ENCODE peak calls at places on chromosome 7, in four cellular contexts. P is IMR-90, M is H1, J is mesendoderm. R is an unnamed sample.

GRCh38 chr7:130699686-130700085 is 13.3 kb upstream of the TSGA13 start:
- DNase-seq in P (no peak), M (no peak), J (no peak), R (no peak)

GRCh38 chr7:139682136-139683013 is 95.4 kb downstream of the HIPK2 start:
- DNase-seq in M (no peak), P (peak; percentile 92), J (peak; percentile 84), R (no peak)

GRCh38 chr7:89238156-89238555 is 442.6 kb upstream of the TEX47 start:
- DNase-seq in J (no peak), P (peak; percentile 28), M (no peak), R (no peak)

GRCh38 chr7:100745184-100745583 is 11.8 kb downstream of the ZAN start:
- DNase-seq in M (no peak), P (peak; percentile 53), J (peak; percentile 51), R (no peak)

GRCh38 chr7:12256025-12256570 is 45.0 kb downstream of the TMEM106B start:
- DNase-seq in P (peak; percentile 8), J (no peak), M (no peak), R (no peak)

GRCh38 chr7:106501605-106502580 is 159.1 kb downstream of the CCDC71L start:
- DNase-seq in M (no peak), P (no peak), J (no peak), R (no peak)

GRCh38 chr7:101170617-101171441 is 5.5 kb upstream of the VGF start:
- DNase-seq in J (peak; percentile 1), M (no peak), P (no peak), R (peak; percentile 30)

GRCh38 chr7:66015440-66016130 is 33.6 kb upstream of the GUSB start:
- DNase-seq in P (no peak), J (no peak), M (no peak), R (no peak)

GRCh38 chr7:979886-980571 is 3.0 kb upstream of the CYP2W1 start:
- DNase-seq in P (no peak), J (no peak), M (no peak), R (no peak)

GRCh38 chr7:55100172-55100961 is 81.5 kb downstream of the EGFR start:
- DNase-seq in M (no peak), P (peak; percentile 45), J (no peak), R (no peak)

GRCh38 chr7:133859191-133859590 is 267.9 kb upstream of the LRGUK start:
- DNase-seq in J (peak; percentile 87), M (peak; percentile 21), P (no peak), R (peak; percentile 42)

GRCh38 chr7:128883622-128884549 is 21.2 kb downstream of the ATP6V1F start:
- DNase-seq in M (peak; percentile 73), P (peak; percentile 54), J (peak; percentile 83), R (peak; percentile 88)

DNA sequence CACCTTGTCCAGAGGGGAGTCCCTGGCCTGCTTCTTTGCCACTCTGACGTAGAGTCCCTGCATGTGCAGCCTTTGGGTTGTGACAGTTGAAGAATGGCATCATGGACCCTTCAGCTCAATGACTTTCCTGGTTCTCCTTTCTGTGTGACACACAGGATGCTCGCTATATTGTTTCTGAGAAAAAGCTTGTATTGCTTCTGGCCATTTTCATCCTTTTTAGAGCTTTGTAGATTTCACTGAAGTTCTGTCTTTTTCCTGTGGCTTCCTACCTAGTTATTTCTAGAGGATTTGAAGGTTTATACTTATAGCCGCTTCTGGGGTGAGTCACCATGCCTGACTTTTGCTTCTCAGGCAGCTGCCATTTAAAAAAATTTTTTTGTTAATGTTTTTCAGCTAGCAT is 27.0 kb downstream of the SND1 start:
- DNase-seq in P (peak; percentile 71), M (no peak), J (no peak), R (no peak)
- H3K4ac ChIP-seq in P (peak overlapping the region; percentile 86), M (no peak overlapping the region), J (no peak overlapping the region), R (no peak overlapping the region)

DNA sequence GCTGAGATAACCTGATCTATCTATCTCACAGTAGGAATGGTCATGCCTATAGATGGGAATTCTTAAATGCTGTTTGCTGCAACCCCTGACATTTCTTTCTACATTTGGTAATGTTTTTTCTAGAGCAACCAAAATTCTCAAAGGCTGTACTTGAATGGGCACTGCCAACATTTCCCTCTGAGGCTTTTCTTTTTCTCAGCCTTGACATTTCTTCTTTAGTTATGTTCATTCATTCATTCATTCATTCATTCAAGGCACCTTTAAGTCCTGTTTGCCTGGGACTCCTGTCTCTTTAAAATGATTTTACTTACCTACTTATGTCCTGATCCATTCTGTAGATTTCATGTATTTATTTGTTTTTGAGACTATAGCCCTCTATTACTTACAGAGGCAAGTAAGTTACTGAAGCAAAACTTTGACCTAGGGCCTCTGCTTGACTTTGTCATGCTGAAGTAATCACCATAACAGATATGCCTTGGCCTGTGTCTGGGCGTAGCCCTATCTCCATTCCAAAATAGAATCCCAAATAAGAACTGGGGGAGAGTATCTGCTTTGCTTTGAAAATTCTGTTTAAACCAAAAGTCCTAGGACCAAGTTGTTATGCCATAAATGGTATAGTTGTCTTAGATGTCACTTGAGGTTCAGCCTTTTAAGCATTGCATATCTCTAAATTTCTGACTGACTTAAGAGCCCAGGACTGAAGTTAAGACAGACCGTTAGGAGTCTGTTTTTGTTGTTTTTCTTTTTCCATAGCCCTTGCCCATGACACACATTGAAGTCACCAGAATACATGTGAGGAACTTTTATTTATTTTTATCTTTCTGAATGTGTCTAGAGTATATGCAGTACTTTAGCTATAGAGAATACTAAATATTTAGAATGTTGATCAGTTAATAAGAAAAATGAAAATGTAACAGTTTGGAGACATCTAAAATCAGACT is 59.2 kb downstream of the AKAP9 start:
- DNase-seq in M (no peak), P (no peak), J (no peak), R (no peak)
- H3K56ac ChIP-seq in M (no peak overlapping the region), P (no peak overlapping the region), J (no peak overlapping the region), R (no peak overlapping the region)

GRCh38 chr7:64035388-64035787 is 9.8 kb upstream of the ZNF727 start:
- DNase-seq in M (no peak), J (no peak), P (no peak), R (no peak)

GRCh38 chr7:64037095-64037494 is 8.1 kb upstream of the ZNF727 start:
- DNase-seq in P (no peak), J (no peak), M (no peak), R (no peak)
- H3K4ac ChIP-seq in P (no peak overlapping the region), J (no peak overlapping the region), M (no peak overlapping the region), R (no peak overlapping the region)

DNA sequence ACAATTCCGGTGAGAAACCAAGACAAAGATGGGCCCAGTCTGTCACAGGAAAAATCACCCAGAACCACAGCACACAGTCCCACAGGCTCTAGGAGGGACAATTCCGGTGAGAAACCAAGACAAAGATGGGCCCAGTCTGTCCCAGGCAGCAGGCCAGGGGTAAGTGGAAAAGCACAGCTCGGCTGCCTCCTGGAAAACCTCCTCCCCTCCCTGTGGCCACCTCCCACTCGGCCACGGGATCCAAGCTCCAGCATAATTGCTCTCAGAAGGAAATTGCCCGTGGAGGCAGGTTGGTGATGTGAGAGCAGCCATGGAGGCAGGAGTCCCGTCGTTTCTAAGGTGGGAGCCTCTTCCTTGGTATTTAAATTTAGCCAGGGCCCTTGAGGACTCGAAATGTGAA is 95.7 kb downstream of the PLXNA4 start:
- DNase-seq in J (no peak), M (no peak), P (no peak), R (no peak)
- H3K56ac ChIP-seq in J (no peak overlapping the region), M (no peak overlapping the region), P (no peak overlapping the region), R (no peak overlapping the region)

GRCh38 chr7:152025077-152025936 is at the start of gene GALNT11:
- DNase-seq in M (peak; percentile 43), J (peak; percentile 90), P (peak; percentile 79), R (peak; percentile 83)
- H3K4ac ChIP-seq in M (no peak within 1 kb of the TSS), J (peak within 1 kb of the TSS; percentile 43), P (peak within 1 kb of the TSS; percentile 79), R (no peak within 1 kb of the TSS)

GRCh38 chr7:21365866-21366624 is 61.8 kb upstream of the SP4 start:
- DNase-seq in P (peak; percentile 30), M (no peak), J (no peak), R (no peak)
- H3K56ac ChIP-seq in P (no peak overlapping the region), M (no peak overlapping the region), J (no peak overlapping the region), R (no peak overlapping the region)

R was measured in H9.